ENCODE peak calls at places on chromosomes 7 and 10, in five cellular contexts. One of them, this sample, is unnamed.

GRCh38 chr10:28179490-28180099 is 123.3 kb downstream of the MPP7 start:
- DNase-seq in BJ: no peak
- DNase-seq in AG04449: no peak
- DNase-seq in mesothelial cell of epicardium: no peak
- DNase-seq in epithelial cell of esophagus: peak
- DNase-seq in this sample: peak

GRCh38 chr7:88789480-88790064 is 6.0 kb downstream of the TEX47 start:
- DNase-seq in BJ: no peak
- DNase-seq in AG04449: no peak
- DNase-seq in mesothelial cell of epicardium: no peak
- DNase-seq in epithelial cell of esophagus: peak
- DNase-seq in this sample: peak

GRCh38 chr7:36440880-36441279 is 51.2 kb downstream of the ANLN start:
- DNase-seq in BJ: no peak
- DNase-seq in AG04449: no peak
- DNase-seq in mesothelial cell of epicardium: no peak
- DNase-seq in epithelial cell of esophagus: peak
- DNase-seq in this sample: peak

GRCh38 chr7:107725138-107725740 is 18.7 kb upstream of the CBLL1 start:
- DNase-seq in BJ: no peak
- DNase-seq in AG04449: peak
- DNase-seq in mesothelial cell of epicardium: no peak
- DNase-seq in epithelial cell of esophagus: peak
- DNase-seq in this sample: peak

GRCh38 chr10:22606164-22606614 is 108.2 kb downstream of the PIP4K2A start:
- DNase-seq in BJ: no peak
- DNase-seq in AG04449: no peak
- DNase-seq in mesothelial cell of epicardium: no peak
- DNase-seq in epithelial cell of esophagus: no peak
- DNase-seq in this sample: no peak

GRCh38 chr10:132685121-132685891 is 100.6 kb downstream of the NKX6-2 start:
- DNase-seq in BJ: peak
- DNase-seq in AG04449: no peak
- DNase-seq in mesothelial cell of epicardium: peak
- DNase-seq in epithelial cell of esophagus: peak
- DNase-seq in this sample: no peak

GRCh38 chr10:52621635-52622079 is 150.9 kb downstream of the MBL2 start:
- DNase-seq in BJ: peak
- DNase-seq in AG04449: no peak
- DNase-seq in mesothelial cell of epicardium: no peak
- DNase-seq in epithelial cell of esophagus: no peak
- DNase-seq in this sample: no peak

GRCh38 chr10:7948601-7949000 is 105.9 kb upstream of the GATA3 start:
- DNase-seq in BJ: no peak
- DNase-seq in AG04449: no peak
- DNase-seq in mesothelial cell of epicardium: no peak
- DNase-seq in epithelial cell of esophagus: no peak
- DNase-seq in this sample: no peak

GRCh38 chr10:16954280-16955030 is 137.2 kb upstream of the RSU1 start:
- DNase-seq in BJ: no peak
- DNase-seq in AG04449: no peak
- DNase-seq in mesothelial cell of epicardium: no peak
- DNase-seq in epithelial cell of esophagus: no peak
- DNase-seq in this sample: no peak

GRCh38 chr10:16953270-16953669 is 136.0 kb upstream of the RSU1 start:
- DNase-seq in BJ: no peak
- DNase-seq in AG04449: no peak
- DNase-seq in mesothelial cell of epicardium: no peak
- DNase-seq in epithelial cell of esophagus: peak
- DNase-seq in this sample: no peak

GRCh38 chr10:16950686-16951681 is 133.8 kb upstream of the RSU1 start:
- DNase-seq in BJ: no peak
- DNase-seq in AG04449: no peak
- DNase-seq in mesothelial cell of epicardium: no peak
- DNase-seq in epithelial cell of esophagus: peak
- DNase-seq in this sample: peak

GRCh38 chr10:16952010-16952550 is 134.9 kb upstream of the RSU1 start:
- DNase-seq in BJ: no peak
- DNase-seq in AG04449: no peak
- DNase-seq in mesothelial cell of epicardium: no peak
- DNase-seq in epithelial cell of esophagus: no peak
- DNase-seq in this sample: no peak

DNA sequence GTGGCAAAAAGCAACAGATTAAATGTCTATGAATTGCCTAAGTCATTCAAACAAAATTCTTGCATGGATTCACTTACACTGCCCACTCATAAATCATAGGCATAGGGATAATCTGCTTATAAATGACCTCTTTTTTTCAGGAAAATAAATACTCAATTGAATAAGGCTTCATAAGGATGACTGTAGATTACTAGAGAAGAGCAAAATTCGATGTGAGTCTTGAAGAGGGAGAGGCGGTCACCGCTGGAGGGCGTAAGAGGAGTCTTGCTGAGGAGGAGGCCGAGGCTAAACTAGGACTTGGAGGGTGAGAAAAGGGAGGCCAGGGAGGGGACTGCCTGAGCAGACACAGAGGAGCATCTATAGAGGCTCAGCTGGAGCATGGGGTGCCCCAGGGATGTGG is 135.4 kb upstream of the RSU1 start:
- DNase-seq in BJ: no peak
- DNase-seq in AG04449: no peak
- DNase-seq in mesothelial cell of epicardium: no peak
- DNase-seq in epithelial cell of esophagus: no peak
- DNase-seq in this sample: no peak
- TF ChIP-seq CTCF in BJ: no peak
- TF ChIP-seq CTCF in AG04449: no peak
- TF ChIP-seq CTCF in mesothelial cell of epicardium: no peak
- TF ChIP-seq CTCF in epithelial cell of esophagus: no peak
- TF ChIP-seq CTCF in this sample: no peak

GRCh38 chr10:86520871-86521619 is 547 bp downstream of the WAPL start:
- DNase-seq in BJ: no peak
- DNase-seq in AG04449: no peak
- DNase-seq in mesothelial cell of epicardium: peak
- DNase-seq in epithelial cell of esophagus: peak
- DNase-seq in this sample: peak

GRCh38 chr10:86521620-86522384 is at the start of gene WAPL:
- DNase-seq in BJ: peak
- DNase-seq in AG04449: peak
- DNase-seq in mesothelial cell of epicardium: peak
- DNase-seq in epithelial cell of esophagus: peak
- DNase-seq in this sample: peak

GRCh38 chr10:86522385-86522855 is 828 bp upstream of the WAPL start:
- DNase-seq in BJ: no peak
- DNase-seq in AG04449: no peak
- DNase-seq in mesothelial cell of epicardium: no peak
- DNase-seq in epithelial cell of esophagus: peak
- DNase-seq in this sample: no peak

GRCh38 chr10:86524225-86524982 is 2.8 kb upstream of the WAPL start:
- DNase-seq in BJ: no peak
- DNase-seq in AG04449: no peak
- DNase-seq in mesothelial cell of epicardium: no peak
- DNase-seq in epithelial cell of esophagus: no peak
- DNase-seq in this sample: no peak

GRCh38 chr10:86523348-86523747 is 1.8 kb upstream of the WAPL start:
- DNase-seq in BJ: no peak
- DNase-seq in AG04449: no peak
- DNase-seq in mesothelial cell of epicardium: no peak
- DNase-seq in epithelial cell of esophagus: peak
- DNase-seq in this sample: peak
- TF ChIP-seq CTCF in BJ: peak
- TF ChIP-seq CTCF in AG04449: peak
- TF ChIP-seq CTCF in mesothelial cell of epicardium: no peak
- TF ChIP-seq CTCF in epithelial cell of esophagus: peak
- TF ChIP-seq CTCF in this sample: peak

GRCh38 chr7:29980151-29980550 is 9.4 kb downstream of the SCRN1 start:
- DNase-seq in BJ: no peak
- DNase-seq in AG04449: no peak
- DNase-seq in mesothelial cell of epicardium: no peak
- DNase-seq in epithelial cell of esophagus: no peak
- DNase-seq in this sample: no peak

GRCh38 chr7:29976265-29976664 is 13.3 kb downstream of the SCRN1 start:
- DNase-seq in BJ: no peak
- DNase-seq in AG04449: no peak
- DNase-seq in mesothelial cell of epicardium: no peak
- DNase-seq in epithelial cell of esophagus: no peak
- DNase-seq in this sample: no peak

GRCh38 chr7:29975564-29975963 is 14.0 kb downstream of the SCRN1 start:
- DNase-seq in BJ: no peak
- DNase-seq in AG04449: no peak
- DNase-seq in mesothelial cell of epicardium: no peak
- DNase-seq in epithelial cell of esophagus: no peak
- DNase-seq in this sample: no peak

GRCh38 chr7:29976673-29977072 is 12.9 kb downstream of the SCRN1 start:
- DNase-seq in BJ: no peak
- DNase-seq in AG04449: no peak
- DNase-seq in mesothelial cell of epicardium: no peak
- DNase-seq in epithelial cell of esophagus: no peak
- DNase-seq in this sample: no peak

DNA sequence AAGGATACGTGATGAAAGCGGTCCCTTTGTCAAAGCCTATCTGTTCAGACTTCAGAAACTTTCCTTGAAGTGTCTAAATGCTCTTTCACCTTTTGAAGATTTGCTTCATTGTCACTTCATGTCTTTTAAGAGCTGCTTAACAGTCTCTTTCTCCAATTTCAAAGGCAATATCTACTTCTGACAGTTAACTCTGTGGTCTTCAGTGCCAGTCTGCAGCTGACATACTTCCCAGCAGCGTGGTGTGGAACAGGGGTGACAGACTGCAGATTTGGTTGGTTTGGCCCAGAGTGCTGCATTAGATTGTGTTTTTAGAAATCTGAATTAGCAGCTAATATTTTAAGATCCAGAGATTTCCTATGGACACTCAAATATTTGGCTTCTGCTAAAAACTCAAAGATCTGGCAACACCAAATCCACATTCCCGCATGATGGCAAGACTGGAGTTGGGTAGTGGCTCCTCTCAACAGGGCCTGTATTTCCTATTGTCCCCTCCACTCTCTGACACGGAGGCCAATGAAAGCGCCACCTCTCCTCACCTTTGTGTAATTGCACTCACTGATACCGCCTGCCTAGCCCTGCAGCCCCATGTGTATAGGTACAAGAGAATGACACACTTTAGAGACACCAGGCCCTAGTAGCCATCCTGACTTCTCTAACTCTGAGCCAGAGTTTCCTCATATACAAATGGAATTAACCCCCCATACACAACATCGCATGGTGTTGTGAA is 11.5 kb downstream of the SCRN1 start:
- DNase-seq in BJ: no peak
- DNase-seq in AG04449: no peak
- DNase-seq in mesothelial cell of epicardium: no peak
- DNase-seq in epithelial cell of esophagus: no peak
- DNase-seq in this sample: peak
- TF ChIP-seq CTCF in BJ: no peak
- TF ChIP-seq CTCF in AG04449: no peak
- TF ChIP-seq CTCF in mesothelial cell of epicardium: no peak
- TF ChIP-seq CTCF in epithelial cell of esophagus: no peak
- TF ChIP-seq CTCF in this sample: peak

DNA sequence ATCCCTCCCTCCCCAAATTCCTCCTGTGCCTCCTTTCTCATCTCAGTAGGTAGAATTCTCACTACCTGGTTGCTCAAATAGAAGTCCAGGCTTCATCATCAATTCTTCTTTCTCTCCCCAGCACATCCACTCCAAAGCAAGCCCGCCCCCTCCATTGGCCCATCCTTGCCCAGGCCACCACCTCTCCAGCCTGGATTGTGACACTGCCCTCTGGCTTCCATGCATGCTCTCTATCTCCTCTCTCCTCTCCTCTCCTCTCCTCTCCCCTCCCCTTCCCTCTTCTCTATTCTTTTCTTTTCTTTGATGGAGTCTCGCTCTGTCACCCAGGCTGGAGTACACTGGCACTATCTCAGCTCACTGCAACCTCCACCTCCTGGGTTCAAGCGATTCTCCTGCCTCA is 144.9 kb downstream of the UBE2H start:
- DNase-seq in BJ: no peak
- DNase-seq in AG04449: no peak
- DNase-seq in mesothelial cell of epicardium: no peak
- DNase-seq in epithelial cell of esophagus: no peak
- DNase-seq in this sample: peak
- TF ChIP-seq CTCF in BJ: no peak
- TF ChIP-seq CTCF in AG04449: no peak
- TF ChIP-seq CTCF in mesothelial cell of epicardium: no peak
- TF ChIP-seq CTCF in epithelial cell of esophagus: no peak
- TF ChIP-seq CTCF in this sample: no peak